ENCODE peak calls at places on chromosomes 6 and 20, in four cellular contexts. W is NCI-H1105, G is GDM1, J is T follicular helper cell. D is an unnamed sample.

GRCh38 chr20:42272516-42272915 is 654.3 kb upstream of the CHD6 start:
- DNase-seq in W (no peak), J (no peak), G (no peak), D (no peak)

GRCh38 chr20:49381558-49382493 is 100.6 kb downstream of the KCNB1 start:
- DNase-seq in G (no peak), J (no peak), W (peak), D (no peak)

GRCh38 chr6:88493717-88494116 is 327.6 kb upstream of the CNR1 start:
- DNase-seq in G (no peak), J (no peak), W (no peak), D (no peak)

GRCh38 chr6:129644567-129645015 is 65.4 kb downstream of the ARHGAP18 start:
- DNase-seq in G (no peak), W (no peak), J (no peak), D (no peak)

GRCh38 chr20:58753267-58753928 is 60.8 kb downstream of the NPEPL1 start:
- DNase-seq in G (no peak), W (no peak), J (no peak), D (no peak)

GRCh38 chr6:21132856-21133610 is 460.5 kb upstream of the SOX4 start:
- DNase-seq in J (no peak), W (no peak), G (no peak), D (no peak)

GRCh38 chr6:138575257-138575656 is 76.0 kb upstream of the NHSL1 start:
- DNase-seq in G (no peak), W (no peak), J (no peak), D (no peak)

GRCh38 chr6:13120483-13121482 is 207.6 kb downstream of the TBC1D7 start:
- DNase-seq in G (peak), J (no peak), W (no peak), D (no peak)

GRCh38 chr6:72554203-72554564 is 67.7 kb upstream of the KCNQ5 start:
- DNase-seq in J (no peak), W (no peak), G (no peak), D (no peak)

GRCh38 chr6:144059139-144059538 is 36.2 kb downstream of the SF3B5 start:
- DNase-seq in W (no peak), J (no peak), G (no peak), D (no peak)